ENCODE peak calls at places on chromosomes 13 and 19, in five cellular contexts. One of them, this sample, is unnamed.

GRCh38 chr19:38049105-38049649 is 142.2 kb downstream of the SIPA1L3 start:
- DNase-seq in CD8-positive, alpha-beta T cell: peak
- DNase-seq in pancreas: no peak
- DNase-seq in GM13977: peak
- DNase-seq in GM20000: peak
- DNase-seq in this sample: no peak

GRCh38 chr19:10231624-10232228 is 595 bp upstream of the S1PR2 start:
- DNase-seq in GM20000: no peak
- DNase-seq in pancreas: no peak
- DNase-seq in CD8-positive, alpha-beta T cell: no peak
- DNase-seq in GM13977: peak
- DNase-seq in this sample: no peak

GRCh38 chr19:6273701-6274601 is 5.8 kb downstream of the MLLT1 start:
- DNase-seq in CD8-positive, alpha-beta T cell: no peak
- DNase-seq in GM13977: peak
- DNase-seq in pancreas: peak
- DNase-seq in GM20000: peak
- DNase-seq in this sample: no peak

GRCh38 chr19:31448221-31448657 is 99.0 kb upstream of the TSHZ3 start:
- DNase-seq in CD8-positive, alpha-beta T cell: no peak
- DNase-seq in GM13977: no peak
- DNase-seq in pancreas: peak
- DNase-seq in GM20000: no peak
- DNase-seq in this sample: no peak

GRCh38 chr19:18470153-18470552 is 32.2 kb upstream of the ISYNA1 start:
- DNase-seq in pancreas: no peak
- DNase-seq in GM20000: peak
- DNase-seq in CD8-positive, alpha-beta T cell: peak
- DNase-seq in GM13977: peak
- DNase-seq in this sample: peak

GRCh38 chr13:41700790-41701310 is 243.5 kb downstream of the RGCC start:
- DNase-seq in CD8-positive, alpha-beta T cell: no peak
- DNase-seq in pancreas: peak
- DNase-seq in GM13977: no peak
- DNase-seq in GM20000: no peak
- DNase-seq in this sample: no peak

GRCh38 chr19:11422163-11423068 is 3.3 kb upstream of the RGL3 start:
- DNase-seq in GM20000: peak
- DNase-seq in pancreas: peak
- DNase-seq in GM13977: peak
- DNase-seq in CD8-positive, alpha-beta T cell: peak
- DNase-seq in this sample: peak

GRCh38 chr13:93259527-93260080 is 33.0 kb downstream of the GPC6 start:
- DNase-seq in pancreas: no peak
- DNase-seq in CD8-positive, alpha-beta T cell: no peak
- DNase-seq in GM20000: no peak
- DNase-seq in GM13977: no peak
- DNase-seq in this sample: no peak

GRCh38 chr19:35344511-35345031 is 3.1 kb upstream of the FFAR1 start:
- DNase-seq in CD8-positive, alpha-beta T cell: no peak
- DNase-seq in pancreas: no peak
- DNase-seq in GM13977: no peak
- DNase-seq in GM20000: no peak
- DNase-seq in this sample: no peak

GRCh38 chr19:58497634-58498170 is 14.1 kb downstream of the SLC27A5 start:
- DNase-seq in CD8-positive, alpha-beta T cell: no peak
- DNase-seq in GM13977: no peak
- DNase-seq in GM20000: no peak
- DNase-seq in pancreas: no peak
- DNase-seq in this sample: no peak

GRCh38 chr19:10142701-10143375 is 23.1 kb upstream of the EIF3G start:
- DNase-seq in CD8-positive, alpha-beta T cell: peak
- DNase-seq in pancreas: no peak
- DNase-seq in GM13977: no peak
- DNase-seq in GM20000: no peak
- DNase-seq in this sample: no peak

GRCh38 chr13:41461527-41462124 is 4.3 kb downstream of the RGCC start:
- DNase-seq in GM20000: no peak
- DNase-seq in pancreas: no peak
- DNase-seq in CD8-positive, alpha-beta T cell: no peak
- DNase-seq in GM13977: no peak
- DNase-seq in this sample: no peak

GRCh38 chr13:20441066-20441465 is 84.6 kb downstream of the CRYL1 start:
- DNase-seq in GM20000: no peak
- DNase-seq in GM13977: no peak
- DNase-seq in CD8-positive, alpha-beta T cell: no peak
- DNase-seq in pancreas: no peak
- DNase-seq in this sample: no peak

GRCh38 chr19:33693678-33694077 is 71.9 kb downstream of the CHST8 start:
- DNase-seq in pancreas: no peak
- DNase-seq in GM13977: no peak
- DNase-seq in GM20000: no peak
- DNase-seq in CD8-positive, alpha-beta T cell: no peak
- DNase-seq in this sample: no peak

GRCh38 chr13:96749825-96750224 is 244.5 kb downstream of the OXGR1 start:
- DNase-seq in GM13977: no peak
- DNase-seq in CD8-positive, alpha-beta T cell: no peak
- DNase-seq in pancreas: no peak
- DNase-seq in GM20000: no peak
- DNase-seq in this sample: no peak

GRCh38 chr19:10112037-10112751 is 701 bp downstream of the P2RY11 start:
- DNase-seq in pancreas: no peak
- DNase-seq in CD8-positive, alpha-beta T cell: peak
- DNase-seq in GM20000: no peak
- DNase-seq in GM13977: no peak
- DNase-seq in this sample: no peak

GRCh38 chr19:6229216-6229913 is 50.4 kb downstream of the MLLT1 start:
- DNase-seq in pancreas: no peak
- DNase-seq in GM20000: no peak
- DNase-seq in CD8-positive, alpha-beta T cell: no peak
- DNase-seq in GM13977: no peak
- DNase-seq in this sample: no peak

GRCh38 chr13:99656843-99657506 is 155.7 kb downstream of the TM9SF2 start:
- DNase-seq in pancreas: no peak
- DNase-seq in GM20000: no peak
- DNase-seq in GM13977: no peak
- DNase-seq in CD8-positive, alpha-beta T cell: peak
- DNase-seq in this sample: no peak

GRCh38 chr13:22009937-22010336 is 339.1 kb downstream of the FGF9 start:
- DNase-seq in GM13977: no peak
- DNase-seq in CD8-positive, alpha-beta T cell: no peak
- DNase-seq in GM20000: no peak
- DNase-seq in pancreas: no peak
- DNase-seq in this sample: no peak

GRCh38 chr13:42028113-42028799 is 20.2 kb upstream of the DGKH start:
- DNase-seq in GM20000: no peak
- DNase-seq in CD8-positive, alpha-beta T cell: no peak
- DNase-seq in GM13977: no peak
- DNase-seq in pancreas: no peak
- DNase-seq in this sample: no peak

GRCh38 chr19:29680447-29680846 is 15.2 kb downstream of the PLEKHF1 start:
- DNase-seq in GM13977: no peak
- DNase-seq in GM20000: peak
- DNase-seq in pancreas: no peak
- DNase-seq in CD8-positive, alpha-beta T cell: peak
- DNase-seq in this sample: no peak

GRCh38 chr19:4723465-4724251 is at the start of gene DPP9:
- DNase-seq in GM20000: peak
- DNase-seq in GM13977: peak
- DNase-seq in pancreas: peak
- DNase-seq in CD8-positive, alpha-beta T cell: peak
- DNase-seq in this sample: peak
- TF ChIP-seq CTCF in GM20000: no peak
- TF ChIP-seq CTCF in GM13977: peak
- TF ChIP-seq CTCF in pancreas: no peak
- TF ChIP-seq CTCF in CD8-positive, alpha-beta T cell: no peak
- TF ChIP-seq CTCF in this sample: no peak

GRCh38 chr19:49335784-49336481 is 727 bp downstream of the CD37 start:
- DNase-seq in GM13977: peak
- DNase-seq in CD8-positive, alpha-beta T cell: no peak
- DNase-seq in GM20000: peak
- DNase-seq in pancreas: no peak
- DNase-seq in this sample: no peak

GRCh38 chr19:49338023-49338677 is 2.9 kb downstream of the CD37 start:
- DNase-seq in pancreas: peak
- DNase-seq in GM20000: peak
- DNase-seq in GM13977: no peak
- DNase-seq in CD8-positive, alpha-beta T cell: no peak
- DNase-seq in this sample: no peak

GRCh38 chr19:49336482-49337266 is 1.5 kb downstream of the CD37 start:
- DNase-seq in GM13977: no peak
- DNase-seq in CD8-positive, alpha-beta T cell: no peak
- DNase-seq in pancreas: peak
- DNase-seq in GM20000: no peak
- DNase-seq in this sample: no peak

GRCh38 chr19:49338691-49339363 is 3.6 kb downstream of the CD37 start:
- DNase-seq in GM20000: peak
- DNase-seq in pancreas: peak
- DNase-seq in GM13977: peak
- DNase-seq in CD8-positive, alpha-beta T cell: no peak
- DNase-seq in this sample: peak

GRCh38 chr19:49337267-49338022 is 2.2 kb downstream of the CD37 start:
- DNase-seq in pancreas: no peak
- DNase-seq in GM20000: peak
- DNase-seq in GM13977: no peak
- DNase-seq in CD8-positive, alpha-beta T cell: no peak
- DNase-seq in this sample: no peak
- TF ChIP-seq CTCF in pancreas: no peak
- TF ChIP-seq CTCF in GM20000: no peak
- TF ChIP-seq CTCF in GM13977: no peak
- TF ChIP-seq CTCF in CD8-positive, alpha-beta T cell: no peak
- TF ChIP-seq CTCF in this sample: no peak

GRCh38 chr19:13396256-13397080 is 109.8 kb downstream of the CACNA1A start:
- DNase-seq in CD8-positive, alpha-beta T cell: no peak
- DNase-seq in GM13977: no peak
- DNase-seq in pancreas: peak
- DNase-seq in GM20000: no peak
- DNase-seq in this sample: peak
- TF ChIP-seq CTCF in CD8-positive, alpha-beta T cell: no peak
- TF ChIP-seq CTCF in GM13977: no peak
- TF ChIP-seq CTCF in pancreas: no peak
- TF ChIP-seq CTCF in GM20000: no peak
- TF ChIP-seq CTCF in this sample: no peak

GRCh38 chr19:44585371-44586141 is 27.8 kb upstream of the IGSF23 start:
- DNase-seq in pancreas: no peak
- DNase-seq in GM13977: no peak
- DNase-seq in CD8-positive, alpha-beta T cell: no peak
- DNase-seq in GM20000: no peak
- DNase-seq in this sample: no peak
- TF ChIP-seq CTCF in pancreas: no peak
- TF ChIP-seq CTCF in GM13977: no peak
- TF ChIP-seq CTCF in CD8-positive, alpha-beta T cell: no peak
- TF ChIP-seq CTCF in GM20000: no peak
- TF ChIP-seq CTCF in this sample: no peak

GRCh38 chr19:2967972-2968371 is 9.4 kb upstream of the TLE6 start:
- DNase-seq in GM13977: no peak
- DNase-seq in pancreas: no peak
- DNase-seq in GM20000: no peak
- DNase-seq in CD8-positive, alpha-beta T cell: no peak
- DNase-seq in this sample: no peak

GRCh38 chr19:2974342-2974932 is 2.9 kb upstream of the TLE6 start:
- DNase-seq in CD8-positive, alpha-beta T cell: no peak
- DNase-seq in GM20000: no peak
- DNase-seq in pancreas: no peak
- DNase-seq in GM13977: no peak
- DNase-seq in this sample: no peak

GRCh38 chr19:2973229-2973628 is 4.1 kb upstream of the TLE6 start:
- DNase-seq in GM13977: no peak
- DNase-seq in pancreas: no peak
- DNase-seq in GM20000: no peak
- DNase-seq in CD8-positive, alpha-beta T cell: no peak
- DNase-seq in this sample: no peak

GRCh38 chr19:2969104-2969504 is 8.3 kb upstream of the TLE6 start:
- DNase-seq in pancreas: peak
- DNase-seq in CD8-positive, alpha-beta T cell: no peak
- DNase-seq in GM13977: no peak
- DNase-seq in GM20000: no peak
- DNase-seq in this sample: no peak

GRCh38 chr19:2970201-2970838 is 7.0 kb upstream of the TLE6 start:
- DNase-seq in pancreas: no peak
- DNase-seq in CD8-positive, alpha-beta T cell: no peak
- DNase-seq in GM13977: no peak
- DNase-seq in GM20000: no peak
- DNase-seq in this sample: no peak
- TF ChIP-seq CTCF in pancreas: no peak
- TF ChIP-seq CTCF in CD8-positive, alpha-beta T cell: no peak
- TF ChIP-seq CTCF in GM13977: no peak
- TF ChIP-seq CTCF in GM20000: no peak
- TF ChIP-seq CTCF in this sample: no peak

GRCh38 chr19:12800873-12801465 is 631 bp downstream of the PRDX2 start:
- DNase-seq in GM20000: no peak
- DNase-seq in pancreas: peak
- DNase-seq in CD8-positive, alpha-beta T cell: no peak
- DNase-seq in GM13977: peak
- DNase-seq in this sample: peak

GRCh38 chr19:12800344-12800732 is 1.3 kb downstream of the PRDX2 start:
- DNase-seq in pancreas: no peak
- DNase-seq in GM20000: no peak
- DNase-seq in CD8-positive, alpha-beta T cell: no peak
- DNase-seq in GM13977: peak
- DNase-seq in this sample: no peak

GRCh38 chr19:12804051-12804450 is 2.2 kb downstream of the THSD8 start:
- DNase-seq in pancreas: no peak
- DNase-seq in CD8-positive, alpha-beta T cell: no peak
- DNase-seq in GM20000: no peak
- DNase-seq in GM13977: no peak
- DNase-seq in this sample: no peak

GRCh38 chr19:12801466-12802266 is at the start of the genes PRDX2 and THSD8:
- DNase-seq in CD8-positive, alpha-beta T cell: peak
- DNase-seq in pancreas: peak
- DNase-seq in GM13977: peak
- DNase-seq in GM20000: peak
- DNase-seq in this sample: peak

DNA sequence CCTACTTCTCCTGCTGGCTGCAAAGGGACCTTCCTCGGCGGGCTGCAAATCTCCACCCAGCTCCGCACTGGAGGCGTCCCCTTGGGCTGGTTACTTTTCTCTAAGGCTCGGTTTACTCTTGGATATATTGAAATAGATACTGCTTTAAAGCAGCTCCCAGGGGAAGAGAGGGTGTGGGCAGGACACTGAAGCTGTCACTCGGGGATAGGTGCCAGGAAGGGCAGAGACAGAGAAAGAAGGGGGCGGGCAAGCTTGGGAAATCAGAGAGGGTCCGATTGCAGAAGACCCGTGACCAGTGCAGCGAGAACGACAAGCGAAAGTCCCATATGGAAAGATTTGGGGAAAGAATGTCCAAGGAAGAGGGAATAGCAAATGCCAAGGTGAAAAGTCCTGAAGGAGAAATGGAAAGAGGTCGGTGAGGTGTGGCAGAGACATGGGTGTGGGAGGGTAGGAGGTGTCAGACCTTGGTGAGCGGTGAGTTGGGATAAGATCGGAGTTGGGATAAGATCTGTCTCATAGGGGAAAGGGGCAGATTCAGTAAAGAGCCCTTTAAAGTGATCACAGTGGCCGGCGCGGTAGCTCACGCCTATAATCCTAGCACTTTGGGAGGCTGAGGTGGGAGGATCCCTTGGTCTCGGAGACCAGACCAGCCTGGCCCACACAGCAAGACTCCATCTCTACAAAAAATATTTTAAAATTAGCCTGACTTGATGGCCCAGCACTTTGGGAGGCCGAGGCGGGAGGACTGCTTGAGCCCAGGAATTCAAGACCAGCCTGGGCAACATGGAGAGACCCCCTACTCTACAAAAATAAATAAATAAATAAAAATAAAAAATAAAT is 618 bp downstream of the THSD8 start:
- DNase-seq in GM13977: peak
- DNase-seq in GM20000: no peak
- DNase-seq in pancreas: no peak
- DNase-seq in CD8-positive, alpha-beta T cell: no peak
- DNase-seq in this sample: no peak
- TF ChIP-seq CTCF in GM13977: no peak
- TF ChIP-seq CTCF in GM20000: no peak
- TF ChIP-seq CTCF in pancreas: no peak
- TF ChIP-seq CTCF in CD8-positive, alpha-beta T cell: no peak
- TF ChIP-seq CTCF in this sample: no peak